ENCODE peak calls at places on chromosomes 4 and X, in four cellular contexts. Z is H9, D is IMR-90, M is trophoblast cell. V is an unnamed sample.

GRCh38 chr4:171022698-171023378 is 790.4 kb upstream of the GALNTL6 start:
- DNase-seq in M (no peak), Z (no peak), D (no peak), V (no peak)

GRCh38 chr4:134533068-134533467 is 331.5 kb upstream of the PABPC4L start:
- DNase-seq in Z (no peak), M (no peak), D (no peak), V (no peak)

GRCh38 chrX:40748977-40749376 is 13.6 kb upstream of the MED14 start:
- DNase-seq in M (no peak), Z (no peak), D (no peak), V (no peak)

GRCh38 chr4:31246856-31247255 is 526.7 kb downstream of the PCDH7 start:
- DNase-seq in M (no peak), D (no peak), Z (no peak), V (peak; percentile 21)

GRCh38 chrX:43963726-43964125 is 9.5 kb downstream of the NDP start:
- DNase-seq in M (no peak), D (no peak), Z (no peak), V (no peak)

GRCh38 chr4:48337726-48338125 is 3.6 kb upstream of the SLAIN2 start:
- DNase-seq in M (peak; percentile 66), D (no peak), Z (no peak), V (no peak)

GRCh38 chrX:22652596-22652995 is 347.2 kb upstream of the DDX53 start:
- DNase-seq in D (peak; percentile 50), Z (peak; percentile 60), M (no peak), V (peak; percentile 30)

GRCh38 chr4:26176621-26177121 is 144.1 kb upstream of the RBPJ start:
- DNase-seq in Z (no peak), D (peak; percentile 85), M (no peak), V (no peak)

GRCh38 chrX:154458116-154458953 is at the start of gene PLXNA3:
- DNase-seq in M (no peak), Z (no peak), D (no peak), V (no peak)

DNA sequence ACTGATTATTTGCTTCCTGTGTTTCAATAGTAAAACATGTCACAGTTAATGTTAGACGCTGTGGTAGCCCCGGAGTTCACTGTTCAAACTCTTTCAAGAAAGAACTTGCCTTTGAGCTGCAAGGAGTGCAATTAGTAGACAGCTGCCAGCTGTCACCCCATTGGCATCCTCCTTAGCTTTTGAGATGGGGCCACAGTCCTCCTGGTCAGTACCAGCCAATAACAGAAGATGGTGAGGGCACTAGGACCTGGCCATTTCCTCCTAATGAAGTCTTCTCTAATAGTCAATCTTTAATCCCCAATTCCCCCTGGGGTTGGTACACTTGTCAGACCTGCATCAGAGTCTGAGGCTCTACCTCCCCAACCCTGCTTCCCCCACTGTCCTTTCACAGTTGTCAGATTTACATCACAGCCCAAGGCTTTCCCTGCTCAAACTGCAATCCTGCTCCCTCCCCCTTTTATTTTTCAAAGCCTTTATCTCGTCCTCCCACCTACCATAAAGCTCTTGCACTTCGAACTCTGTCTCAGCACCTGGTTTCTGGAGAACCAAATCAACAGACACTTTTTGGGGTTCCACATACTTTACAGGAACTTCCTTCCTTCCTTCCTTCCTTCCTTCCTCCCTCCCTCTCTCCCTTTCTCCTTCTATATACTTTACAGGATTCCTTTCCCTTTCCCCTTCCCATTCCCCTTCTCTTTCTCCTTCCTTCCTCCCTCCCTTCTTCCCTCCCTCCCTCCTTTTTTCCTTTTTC is 182.0 kb downstream of the RASL11B start:
- DNase-seq in M (no peak), Z (no peak), D (no peak), V (no peak)
- H3K4ac ChIP-seq in M (no peak overlapping the region), Z (no peak overlapping the region), D (no peak overlapping the region), V (no peak overlapping the region)

GRCh38 chrX:68193786-68194185 is 239.5 kb downstream of the OPHN1 start:
- DNase-seq in M (no peak), Z (no peak), D (no peak), V (no peak)
- H3K4ac ChIP-seq in M (no peak overlapping the region), Z (no peak overlapping the region), D (no peak overlapping the region), V (no peak overlapping the region)

GRCh38 chrX:1106478-1107210 is 105.8 kb downstream of the CRLF2 start:
- DNase-seq in Z (peak; percentile 38), D (no peak), M (no peak), V (no peak)
- H3K4ac ChIP-seq in Z (no peak overlapping the region), D (no peak overlapping the region), M (no peak overlapping the region), V (no peak overlapping the region)

DNA sequence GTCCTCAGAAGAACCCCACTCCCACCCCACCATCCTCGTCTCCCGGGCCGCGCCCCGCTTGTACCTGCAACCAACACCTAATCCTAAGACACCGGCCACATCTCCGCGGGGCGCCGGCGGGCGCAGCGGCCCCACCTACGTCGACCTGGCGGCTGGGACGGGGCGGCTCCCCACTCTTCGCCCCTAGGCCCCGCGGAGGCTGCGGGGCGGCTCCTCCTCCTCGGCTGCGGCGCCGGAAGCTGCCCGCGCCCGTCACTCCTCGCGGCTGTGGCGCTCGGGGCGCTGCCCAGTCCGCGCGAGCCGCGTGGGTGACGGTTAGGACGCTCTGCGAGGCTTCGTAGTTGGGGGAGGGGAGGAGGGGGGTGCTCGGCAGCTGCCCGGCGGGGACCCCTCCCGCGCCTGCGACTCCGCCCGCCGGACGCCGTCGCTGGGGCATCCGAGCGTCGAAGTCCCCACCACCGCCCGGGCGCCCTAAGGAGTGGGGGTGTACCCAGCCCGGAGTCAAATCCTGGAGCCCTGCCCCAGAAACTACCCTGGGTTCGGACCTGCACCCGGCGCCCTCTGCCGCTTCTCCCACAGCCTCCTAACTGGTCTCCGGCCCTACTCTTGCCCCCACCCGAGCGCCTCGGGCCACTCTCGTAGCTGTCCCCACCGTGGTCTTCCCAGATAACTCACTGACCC is at the start of gene CCDC158:
- DNase-seq in Z (no peak), M (no peak), D (no peak), V (no peak)
- H3K4ac ChIP-seq in Z (no peak within 1 kb of the TSS), M (no peak within 1 kb of the TSS), D (no peak within 1 kb of the TSS), V (no peak within 1 kb of the TSS)

V was measured in mesenchymal stem cell.